ENCODE peak calls at places on chromosomes 16 and 17, in eight cellular contexts. One of them, this sample, is unnamed.
A peak's percentile ranks its signal among the peaks of the same experiment; 100 is the strongest.

GRCh38 chr16:85347213-85347591 is 234.9 kb upstream of the CIBAR2 start:
- DNase-seq in Panc1: no peak
- DNase-seq in neuronal stem cell: no peak
- DNase-seq in left lung: no peak
- DNase-seq in CD8-positive, alpha-beta memory T cell: no peak
- DNase-seq in CD4-positive, CD25-positive, alpha-beta regulatory T cell: no peak
- DNase-seq in CD8-positive, alpha-beta T cell: no peak
- DNase-seq in Peyer's patch: peak; percentile 62
- DNase-seq in this sample: no peak

GRCh38 chr17:39663688-39664580 is 1.2 kb upstream of the TCAP start:
- DNase-seq in Panc1: no peak
- DNase-seq in CD4-positive, CD25-positive, alpha-beta regulatory T cell: no peak
- DNase-seq in Peyer's patch: peak; percentile 74
- DNase-seq in left lung: no peak
- DNase-seq in neuronal stem cell: no peak
- DNase-seq in CD8-positive, alpha-beta memory T cell: no peak
- DNase-seq in CD8-positive, alpha-beta T cell: no peak
- DNase-seq in this sample: no peak

GRCh38 chr17:60455378-60455777 is 33.1 kb downstream of the CHCT1 start:
- DNase-seq in CD4-positive, CD25-positive, alpha-beta regulatory T cell: no peak
- DNase-seq in Peyer's patch: no peak
- DNase-seq in Panc1: no peak
- DNase-seq in CD8-positive, alpha-beta T cell: no peak
- DNase-seq in CD8-positive, alpha-beta memory T cell: no peak
- DNase-seq in neuronal stem cell: no peak
- DNase-seq in left lung: no peak
- DNase-seq in this sample: no peak

GRCh38 chr16:57013268-57013667 is 23.9 kb downstream of the NLRC5 start:
- DNase-seq in CD8-positive, alpha-beta memory T cell: no peak
- DNase-seq in Panc1: no peak
- DNase-seq in CD4-positive, CD25-positive, alpha-beta regulatory T cell: no peak
- DNase-seq in neuronal stem cell: no peak
- DNase-seq in Peyer's patch: no peak
- DNase-seq in left lung: no peak
- DNase-seq in CD8-positive, alpha-beta T cell: no peak
- DNase-seq in this sample: no peak

GRCh38 chr16:57253410-57253927 is 8.4 kb downstream of the ARL2BP start:
- DNase-seq in CD8-positive, alpha-beta T cell: no peak
- DNase-seq in neuronal stem cell: no peak
- DNase-seq in Peyer's patch: no peak
- DNase-seq in left lung: no peak
- DNase-seq in Panc1: no peak
- DNase-seq in CD4-positive, CD25-positive, alpha-beta regulatory T cell: no peak
- DNase-seq in CD8-positive, alpha-beta memory T cell: no peak
- DNase-seq in this sample: no peak

GRCh38 chr16:12618515-12618914 is 185.2 kb downstream of the CPPED1 start:
- DNase-seq in Peyer's patch: no peak
- DNase-seq in CD8-positive, alpha-beta T cell: no peak
- DNase-seq in CD4-positive, CD25-positive, alpha-beta regulatory T cell: no peak
- DNase-seq in CD8-positive, alpha-beta memory T cell: no peak
- DNase-seq in Panc1: no peak
- DNase-seq in left lung: no peak
- DNase-seq in neuronal stem cell: no peak
- DNase-seq in this sample: no peak

GRCh38 chr17:74960739-74961342 is 11.7 kb downstream of the HID1 start:
- DNase-seq in CD8-positive, alpha-beta T cell: peak; percentile 43
- DNase-seq in Panc1: no peak
- DNase-seq in neuronal stem cell: no peak
- DNase-seq in Peyer's patch: peak; percentile 76
- DNase-seq in left lung: peak; percentile 58
- DNase-seq in CD4-positive, CD25-positive, alpha-beta regulatory T cell: no peak
- DNase-seq in CD8-positive, alpha-beta memory T cell: peak; percentile 9
- DNase-seq in this sample: no peak

GRCh38 chr17:56830726-56831363 is 2.9 kb downstream of the C17orf67 start:
- DNase-seq in Panc1: no peak
- DNase-seq in CD8-positive, alpha-beta memory T cell: no peak
- DNase-seq in left lung: no peak
- DNase-seq in Peyer's patch: no peak
- DNase-seq in CD4-positive, CD25-positive, alpha-beta regulatory T cell: no peak
- DNase-seq in neuronal stem cell: no peak
- DNase-seq in CD8-positive, alpha-beta T cell: no peak
- DNase-seq in this sample: no peak

GRCh38 chr17:17179371-17179827 is 26.7 kb downstream of the PLD6 start:
- DNase-seq in CD8-positive, alpha-beta T cell: peak; percentile 35
- DNase-seq in left lung: no peak
- DNase-seq in CD8-positive, alpha-beta memory T cell: peak; percentile 17
- DNase-seq in CD4-positive, CD25-positive, alpha-beta regulatory T cell: no peak
- DNase-seq in Peyer's patch: no peak
- DNase-seq in neuronal stem cell: no peak
- DNase-seq in Panc1: no peak
- DNase-seq in this sample: no peak

GRCh38 chr17:37131064-37131463 is 182.3 kb downstream of the AATF start:
- DNase-seq in CD8-positive, alpha-beta T cell: no peak
- DNase-seq in CD8-positive, alpha-beta memory T cell: no peak
- DNase-seq in CD4-positive, CD25-positive, alpha-beta regulatory T cell: no peak
- DNase-seq in Panc1: no peak
- DNase-seq in neuronal stem cell: peak; percentile 62
- DNase-seq in left lung: no peak
- DNase-seq in Peyer's patch: no peak
- DNase-seq in this sample: no peak

GRCh38 chr16:12390074-12390473 is 413.5 kb downstream of the SNX29 start:
- DNase-seq in left lung: no peak
- DNase-seq in Panc1: no peak
- DNase-seq in CD8-positive, alpha-beta memory T cell: no peak
- DNase-seq in CD8-positive, alpha-beta T cell: no peak
- DNase-seq in neuronal stem cell: no peak
- DNase-seq in CD4-positive, CD25-positive, alpha-beta regulatory T cell: no peak
- DNase-seq in Peyer's patch: no peak
- DNase-seq in this sample: no peak

GRCh38 chr16:68238029-68238345 is 2.1 kb upstream of the ESRP2 start:
- DNase-seq in Panc1: no peak
- DNase-seq in CD4-positive, CD25-positive, alpha-beta regulatory T cell: no peak
- DNase-seq in CD8-positive, alpha-beta T cell: no peak
- DNase-seq in left lung: no peak
- DNase-seq in Peyer's patch: no peak
- DNase-seq in neuronal stem cell: no peak
- DNase-seq in CD8-positive, alpha-beta memory T cell: no peak
- DNase-seq in this sample: no peak

GRCh38 chr17:78933025-78933958 is 8.1 kb upstream of the TIMP2 start:
- DNase-seq in CD8-positive, alpha-beta memory T cell: peak; percentile 36
- DNase-seq in CD4-positive, CD25-positive, alpha-beta regulatory T cell: peak; percentile 11
- DNase-seq in CD8-positive, alpha-beta T cell: peak; percentile 36
- DNase-seq in left lung: peak; percentile 64
- DNase-seq in Peyer's patch: peak; percentile 79
- DNase-seq in Panc1: peak; percentile 46
- DNase-seq in neuronal stem cell: no peak
- DNase-seq in this sample: no peak

GRCh38 chr16:73326770-73327470 is 279.0 kb upstream of the ZFHX3 start:
- DNase-seq in left lung: no peak
- DNase-seq in neuronal stem cell: no peak
- DNase-seq in CD8-positive, alpha-beta memory T cell: no peak
- DNase-seq in CD4-positive, CD25-positive, alpha-beta regulatory T cell: no peak
- DNase-seq in Peyer's patch: no peak
- DNase-seq in Panc1: no peak
- DNase-seq in CD8-positive, alpha-beta T cell: no peak
- DNase-seq in this sample: no peak

GRCh38 chr16:73326221-73326620 is 278.3 kb upstream of the ZFHX3 start:
- DNase-seq in CD8-positive, alpha-beta T cell: no peak
- DNase-seq in Peyer's patch: no peak
- DNase-seq in Panc1: no peak
- DNase-seq in CD4-positive, CD25-positive, alpha-beta regulatory T cell: no peak
- DNase-seq in neuronal stem cell: no peak
- DNase-seq in CD8-positive, alpha-beta memory T cell: no peak
- DNase-seq in left lung: no peak
- DNase-seq in this sample: no peak

GRCh38 chr16:73323880-73324279 is 276.0 kb upstream of the ZFHX3 start:
- DNase-seq in Panc1: no peak
- DNase-seq in CD4-positive, CD25-positive, alpha-beta regulatory T cell: no peak
- DNase-seq in left lung: no peak
- DNase-seq in CD8-positive, alpha-beta T cell: no peak
- DNase-seq in Peyer's patch: no peak
- DNase-seq in CD8-positive, alpha-beta memory T cell: no peak
- DNase-seq in neuronal stem cell: no peak
- DNase-seq in this sample: no peak

DNA sequence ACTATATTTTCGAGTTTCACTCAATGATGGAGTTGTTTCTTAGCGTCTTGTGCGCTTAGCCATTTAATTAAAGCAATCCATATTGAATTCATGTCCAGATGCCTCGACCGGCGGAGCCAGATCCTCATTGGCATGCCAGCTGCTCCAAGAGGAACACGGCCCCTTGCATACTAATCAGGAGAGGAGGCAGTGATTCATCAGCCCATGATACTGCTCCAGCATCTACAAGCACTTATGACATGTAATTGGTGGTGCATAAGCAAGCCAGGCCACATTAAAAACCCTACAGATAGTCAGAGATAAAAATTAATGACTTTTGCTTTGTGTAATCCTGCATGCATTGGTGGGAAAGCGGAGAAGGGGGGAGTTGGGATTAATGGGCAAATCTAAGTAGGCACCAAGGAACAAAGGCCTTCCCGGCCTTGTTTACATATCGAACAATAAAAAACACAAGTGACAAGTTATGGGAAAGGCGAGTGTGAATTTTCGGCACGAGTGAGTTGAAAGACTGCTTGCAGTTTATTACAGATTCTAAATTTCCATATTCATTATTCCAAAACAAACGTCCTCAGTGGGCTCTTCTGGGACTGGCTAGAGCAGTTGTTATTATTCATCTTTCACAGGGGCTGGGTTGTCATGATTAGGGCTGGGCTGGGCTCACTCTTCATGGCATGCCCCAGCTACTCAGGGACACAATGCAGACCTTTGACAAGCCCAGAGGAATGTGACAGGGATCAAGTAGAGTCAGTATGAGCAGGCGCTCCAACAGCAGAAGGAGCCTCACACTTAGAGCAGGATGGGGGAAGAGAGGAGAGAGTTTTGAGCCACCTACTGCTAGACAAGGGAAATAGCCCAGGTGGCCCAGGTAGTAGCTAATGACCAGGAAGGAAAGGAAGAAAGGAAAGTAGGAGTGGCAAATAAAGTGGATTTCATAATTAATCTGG is 281.7 kb upstream of the ZFHX3 start:
- DNase-seq in CD8-positive, alpha-beta memory T cell: no peak
- DNase-seq in left lung: no peak
- DNase-seq in Panc1: no peak
- DNase-seq in Peyer's patch: peak; percentile 46
- DNase-seq in neuronal stem cell: peak; percentile 12
- DNase-seq in CD8-positive, alpha-beta T cell: no peak
- DNase-seq in CD4-positive, CD25-positive, alpha-beta regulatory T cell: no peak
- DNase-seq in this sample: no peak
- H3K27ac ChIP-seq in CD8-positive, alpha-beta memory T cell: no peak overlapping the region
- H3K27ac ChIP-seq in left lung: no peak overlapping the region
- H3K27ac ChIP-seq in Panc1: no peak overlapping the region
- H3K27ac ChIP-seq in Peyer's patch: no peak overlapping the region
- H3K27ac ChIP-seq in neuronal stem cell: no peak overlapping the region
- H3K27ac ChIP-seq in CD8-positive, alpha-beta T cell: no peak overlapping the region
- H3K27ac ChIP-seq in CD4-positive, CD25-positive, alpha-beta regulatory T cell: no peak overlapping the region
- H3K27ac ChIP-seq in this sample: no peak overlapping the region

GRCh38 chr16:1981398-1981836 is at the start of gene NOXO1:
- DNase-seq in CD8-positive, alpha-beta T cell: no peak
- DNase-seq in neuronal stem cell: no peak
- DNase-seq in Panc1: no peak
- DNase-seq in left lung: no peak
- DNase-seq in Peyer's patch: no peak
- DNase-seq in CD4-positive, CD25-positive, alpha-beta regulatory T cell: no peak
- DNase-seq in CD8-positive, alpha-beta memory T cell: no peak
- DNase-seq in this sample: no peak

GRCh38 chr16:1980770-1981087 is 540 bp downstream of the NOXO1 start:
- DNase-seq in left lung: no peak
- DNase-seq in CD4-positive, CD25-positive, alpha-beta regulatory T cell: no peak
- DNase-seq in CD8-positive, alpha-beta T cell: no peak
- DNase-seq in neuronal stem cell: no peak
- DNase-seq in Panc1: no peak
- DNase-seq in Peyer's patch: no peak
- DNase-seq in CD8-positive, alpha-beta memory T cell: no peak
- DNase-seq in this sample: no peak

GRCh38 chr16:1979271-1980025 is 1.8 kb downstream of the NOXO1 start:
- DNase-seq in Panc1: no peak
- DNase-seq in left lung: peak; percentile 85
- DNase-seq in CD8-positive, alpha-beta memory T cell: no peak
- DNase-seq in Peyer's patch: peak; percentile 92
- DNase-seq in neuronal stem cell: no peak
- DNase-seq in CD8-positive, alpha-beta T cell: no peak
- DNase-seq in CD4-positive, CD25-positive, alpha-beta regulatory T cell: no peak
- DNase-seq in this sample: no peak

GRCh38 chr16:1978476-1979120 is 2.7 kb downstream of the NOXO1 start:
- DNase-seq in CD4-positive, CD25-positive, alpha-beta regulatory T cell: no peak
- DNase-seq in CD8-positive, alpha-beta T cell: no peak
- DNase-seq in Panc1: no peak
- DNase-seq in Peyer's patch: no peak
- DNase-seq in neuronal stem cell: no peak
- DNase-seq in CD8-positive, alpha-beta memory T cell: no peak
- DNase-seq in left lung: no peak
- DNase-seq in this sample: no peak

GRCh38 chr16:1980026-1980769 is 1.1 kb downstream of the NOXO1 start:
- DNase-seq in CD8-positive, alpha-beta memory T cell: no peak
- DNase-seq in CD4-positive, CD25-positive, alpha-beta regulatory T cell: no peak
- DNase-seq in Peyer's patch: no peak
- DNase-seq in CD8-positive, alpha-beta T cell: no peak
- DNase-seq in neuronal stem cell: no peak
- DNase-seq in left lung: no peak
- DNase-seq in Panc1: no peak
- DNase-seq in this sample: no peak
- H3K4me1 ChIP-seq in CD8-positive, alpha-beta memory T cell: peaks cover 18% of the 10 kb centered on the region
- H3K4me1 ChIP-seq in CD4-positive, CD25-positive, alpha-beta regulatory T cell: peaks cover 22% of the 10 kb centered on the region
- H3K4me1 ChIP-seq in Peyer's patch: no peaks in the 10 kb centered on the region
- H3K4me1 ChIP-seq in CD8-positive, alpha-beta T cell: peaks cover 15% of the 10 kb centered on the region
- H3K4me1 ChIP-seq in neuronal stem cell: peaks cover 14% of the 10 kb centered on the region
- H3K4me1 ChIP-seq in left lung: peaks cover 26% of the 10 kb centered on the region
- H3K4me1 ChIP-seq in Panc1: peaks cover 39% of the 10 kb centered on the region
- H3K4me1 ChIP-seq in this sample: peaks cover 3% of the 10 kb centered on the region

DNA sequence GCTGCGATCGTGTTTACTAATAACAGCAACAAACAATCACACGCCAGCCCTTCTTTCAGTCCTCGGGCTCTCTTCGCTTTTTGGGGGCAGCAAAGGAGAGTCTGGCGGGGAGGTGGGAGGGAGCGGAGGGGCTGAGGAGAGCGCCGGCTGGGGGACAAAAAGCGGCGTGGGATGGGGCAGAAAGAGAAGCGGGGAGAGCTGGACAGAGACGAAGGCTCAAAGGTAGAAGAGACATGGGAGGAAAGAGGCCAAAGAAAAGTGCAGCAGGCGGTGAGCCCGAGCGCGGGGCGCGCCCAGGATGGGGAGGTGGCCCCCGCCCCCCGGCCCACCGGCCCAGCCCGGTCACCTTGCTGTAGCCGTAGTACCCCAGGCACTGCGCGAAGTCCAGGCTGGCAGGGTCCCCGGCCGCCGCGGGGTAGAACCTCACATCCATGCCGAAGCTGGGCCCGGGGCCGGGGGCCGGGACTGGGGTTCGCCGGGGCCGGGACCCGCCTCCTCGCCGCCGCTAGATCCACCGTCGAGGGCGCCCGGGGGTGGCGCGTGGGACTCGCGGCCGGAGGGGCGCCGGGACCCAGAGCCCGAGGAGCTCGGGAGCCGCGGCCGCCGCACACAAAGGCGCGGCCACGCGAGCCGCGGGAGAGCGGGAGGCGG is 527 bp downstream of the TOX3 start:
- DNase-seq in left lung: no peak
- DNase-seq in CD8-positive, alpha-beta T cell: no peak
- DNase-seq in Panc1: no peak
- DNase-seq in neuronal stem cell: no peak
- DNase-seq in Peyer's patch: no peak
- DNase-seq in CD8-positive, alpha-beta memory T cell: no peak
- DNase-seq in CD4-positive, CD25-positive, alpha-beta regulatory T cell: no peak
- DNase-seq in this sample: no peak
- H3K27me3 ChIP-seq in left lung: peaks cover 87% of the 10 kb centered on the region
- H3K27me3 ChIP-seq in CD8-positive, alpha-beta T cell: peaks cover 6% of the 10 kb centered on the region
- H3K27me3 ChIP-seq in Panc1: peaks cover 4% of the 10 kb centered on the region
- H3K27me3 ChIP-seq in neuronal stem cell: no peaks in the 10 kb centered on the region
- H3K27me3 ChIP-seq in Peyer's patch: peaks cover 3% of the 10 kb centered on the region
- H3K27me3 ChIP-seq in CD8-positive, alpha-beta memory T cell: no peaks in the 10 kb centered on the region
- H3K27me3 ChIP-seq in CD4-positive, CD25-positive, alpha-beta regulatory T cell: peaks cover 9% of the 10 kb centered on the region
- H3K27me3 ChIP-seq in this sample: peaks cover 6% of the 10 kb centered on the region

GRCh38 chr17:49832840-49833599 is 14.8 kb downstream of the TAC4 start:
- DNase-seq in neuronal stem cell: no peak
- DNase-seq in CD8-positive, alpha-beta T cell: no peak
- DNase-seq in left lung: no peak
- DNase-seq in CD4-positive, CD25-positive, alpha-beta regulatory T cell: no peak
- DNase-seq in Panc1: no peak
- DNase-seq in CD8-positive, alpha-beta memory T cell: no peak
- DNase-seq in Peyer's patch: no peak
- DNase-seq in this sample: no peak
- H3K27ac ChIP-seq in neuronal stem cell: no peak overlapping the region
- H3K27ac ChIP-seq in CD8-positive, alpha-beta T cell: no peak overlapping the region
- H3K27ac ChIP-seq in left lung: no peak overlapping the region
- H3K27ac ChIP-seq in CD4-positive, CD25-positive, alpha-beta regulatory T cell: peak overlapping the region; percentile 29
- H3K27ac ChIP-seq in Panc1: no peak overlapping the region
- H3K27ac ChIP-seq in CD8-positive, alpha-beta memory T cell: no peak overlapping the region
- H3K27ac ChIP-seq in Peyer's patch: no peak overlapping the region
- H3K27ac ChIP-seq in this sample: no peak overlapping the region